ENCODE peak calls at places on chromosomes 13 and 19, in seven cellular contexts. I is fibroblast of pulmonary artery, C is A549, E is fibroblast of the aortic adventitia, V is A673, O is astrocyte of the cerebellum, Z is HFF-Myc. X is an unnamed sample.

GRCh38 chr19:16260160-16260793 is 62.6 kb downstream of the AP1M1 start:
- DNase-seq in I (no peak), C (no peak), E (no peak), V (no peak), O (no peak), Z (no peak), X (no peak)

GRCh38 chr19:40466219-40467006 is at the start of gene SPTBN4:
- DNase-seq in I (no peak), C (no peak), E (no peak), V (no peak), O (no peak), Z (no peak), X (no peak)

GRCh38 chr13:107678075-107678689 is 537.2 kb downstream of the LIG4 start:
- DNase-seq in I (no peak), C (no peak), E (no peak), V (no peak), O (no peak), Z (no peak), X (peak; percentile 29)

GRCh38 chr13:25153736-25154135 is 18.4 kb downstream of the AMER2 start:
- DNase-seq in I (no peak), C (no peak), E (no peak), V (no peak), O (no peak), Z (no peak), X (no peak)

GRCh38 chr13:113033498-113033897 is 64.5 kb downstream of the MCF2L start:
- DNase-seq in I (no peak), C (no peak), E (no peak), V (no peak), O (no peak), Z (no peak), X (peak; percentile 21)

GRCh38 chr13:91620670-91621141 is 222.3 kb downstream of the GPC5 start:
- DNase-seq in I (no peak), C (no peak), E (no peak), V (no peak), O (no peak), Z (no peak), X (no peak)

GRCh38 chr13:72507394-72508199 is 219.8 kb downstream of the MZT1 start:
- DNase-seq in I (peak; percentile 14), C (no peak), E (no peak), V (peak; percentile 24), O (no peak), Z (no peak), X (no peak)

GRCh38 chr13:109533350-109533749 is 253.0 kb downstream of the IRS2 start:
- DNase-seq in I (no peak), C (no peak), E (no peak), V (no peak), O (no peak), Z (no peak), X (no peak)

GRCh38 chr13:73870036-73870741 is 264.0 kb downstream of the KLF12 start:
- DNase-seq in I (peak; percentile 89), C (no peak), E (peak; percentile 66), V (no peak), O (no peak), Z (no peak), X (no peak)

GRCh38 chr19:45785097-45785496 is 2.8 kb upstream of the DMPK start:
- DNase-seq in I (no peak), C (no peak), E (no peak), V (no peak), O (no peak), Z (no peak), X (no peak)

GRCh38 chr13:110841846-110842245 is 73.0 kb downstream of the ANKRD10 start:
- DNase-seq in I (no peak), C (no peak), E (no peak), V (no peak), O (no peak), Z (no peak), X (peak; percentile 56)

GRCh38 chr13:27965740-27966640 is 3.1 kb downstream of the CDX2 start:
- DNase-seq in I (no peak), C (no peak), E (no peak), V (no peak), O (no peak), Z (no peak), X (peak; percentile 91)

GRCh38 chr13:20391597-20392452 is 133.8 kb downstream of the CRYL1 start:
- DNase-seq in I (no peak), C (peak; percentile 6), E (no peak), V (peak; percentile 6), O (no peak), Z (no peak), X (peak; percentile 40)

GRCh38 chr19:50465986-50466771 is 10.1 kb upstream of the EMC10 start:
- DNase-seq in I (no peak), C (peak; percentile 64), E (no peak), V (no peak), O (no peak), Z (no peak), X (peak; percentile 84)

GRCh38 chr13:75855847-75856246 is 219.7 kb downstream of the LMO7 start:
- DNase-seq in I (no peak), C (no peak), E (no peak), V (no peak), O (no peak), Z (no peak), X (no peak)

GRCh38 chr19:47310819-47311218 is 1.2 kb downstream of the C5AR1 start:
- DNase-seq in I (peak; percentile 46), C (peak; percentile 49), E (peak; percentile 22), V (peak; percentile 45), O (no peak), Z (no peak), X (no peak)

GRCh38 chr19:2333027-2333806 is 4.7 kb downstream of the SPPL2B start:
- DNase-seq in I (no peak), C (no peak), E (no peak), V (no peak), O (no peak), Z (no peak), X (no peak)

GRCh38 chr13:101489635-101490034 is 37.2 kb downstream of the ITGBL1 start:
- DNase-seq in I (peak; percentile 26), C (no peak), E (peak; percentile 39), V (no peak), O (no peak), Z (no peak), X (no peak)

GRCh38 chr19:41443813-41444455 is 978 bp downstream of the ERICH4 start:
- DNase-seq in I (no peak), C (no peak), E (no peak), V (no peak), O (no peak), Z (no peak), X (no peak)

GRCh38 chr13:39317284-39317683 is 279.0 kb downstream of the NHLRC3 start:
- DNase-seq in I (peak; percentile 70), C (no peak), E (peak; percentile 71), V (no peak), O (peak; percentile 42), Z (no peak), X (no peak)

GRCh38 chr13:42001580-42001979 is 40.7 kb upstream of the VWA8 start:
- DNase-seq in I (peak; percentile 95), C (no peak), E (peak; percentile 90), V (no peak), O (no peak), Z (peak; percentile 4), X (peak; percentile 34)

GRCh38 chr13:30698023-30698422 is 37.3 kb upstream of the ALOX5AP start:
- DNase-seq in I (peak; percentile 35), C (no peak), E (peak; percentile 81), V (no peak), O (peak; percentile 91), Z (no peak), X (no peak)
- H3K4me3 ChIP-seq in I (no peak overlapping the region), C (no peak overlapping the region), E (no peak overlapping the region), V (no peak overlapping the region), O (no peak overlapping the region), Z (no peak overlapping the region), X (no peak overlapping the region)

DNA sequence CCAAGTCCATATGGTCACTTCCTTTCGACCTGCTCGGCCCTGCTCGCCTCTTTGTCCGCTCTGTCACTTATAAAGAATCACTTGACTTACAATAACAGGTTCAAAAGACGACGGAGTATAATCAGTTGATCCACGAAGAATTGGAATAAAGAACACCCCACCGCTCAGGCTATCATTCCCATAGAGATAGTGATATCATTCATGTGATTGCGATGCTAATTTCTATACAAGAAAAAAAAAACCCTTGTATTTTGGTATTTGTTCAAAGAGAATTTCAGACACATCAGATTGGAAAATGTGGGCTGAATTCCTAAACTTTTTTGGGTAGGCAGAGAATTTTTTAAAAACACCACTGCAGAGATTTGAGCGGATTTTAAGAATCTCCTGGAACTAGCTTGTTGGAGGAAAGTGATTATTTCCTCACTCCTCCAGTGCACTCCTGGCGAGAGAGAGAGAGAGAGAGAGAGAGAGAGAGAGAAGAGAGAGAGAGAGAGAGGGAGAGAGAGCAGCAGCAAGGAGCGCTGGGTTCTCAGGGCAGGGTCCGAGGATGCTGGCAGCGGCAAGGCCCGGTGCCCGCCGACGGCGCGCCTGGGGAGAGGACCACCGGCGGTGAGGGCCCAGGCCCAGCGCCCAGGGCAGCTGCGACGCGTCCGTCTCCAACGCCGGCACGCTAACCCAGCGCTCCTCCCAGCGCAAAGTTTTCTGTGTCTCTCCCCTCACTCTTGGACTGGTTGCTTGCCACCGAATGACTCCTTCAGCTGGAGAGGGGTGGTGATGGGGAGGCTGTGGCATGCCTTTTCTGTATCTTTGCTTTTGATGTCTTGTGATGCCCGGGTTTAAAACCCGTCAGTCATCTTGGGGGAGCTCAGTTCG is 149.0 kb upstream of the ZNF536 start:
- DNase-seq in I (no peak), C (no peak), E (no peak), V (no peak), O (no peak), Z (no peak), X (peak; percentile 48)
- H3K4me3 ChIP-seq in I (no peak overlapping the region), C (no peak overlapping the region), E (no peak overlapping the region), V (no peak overlapping the region), O (no peak overlapping the region), Z (no peak overlapping the region), X (no peak overlapping the region)

DNA sequence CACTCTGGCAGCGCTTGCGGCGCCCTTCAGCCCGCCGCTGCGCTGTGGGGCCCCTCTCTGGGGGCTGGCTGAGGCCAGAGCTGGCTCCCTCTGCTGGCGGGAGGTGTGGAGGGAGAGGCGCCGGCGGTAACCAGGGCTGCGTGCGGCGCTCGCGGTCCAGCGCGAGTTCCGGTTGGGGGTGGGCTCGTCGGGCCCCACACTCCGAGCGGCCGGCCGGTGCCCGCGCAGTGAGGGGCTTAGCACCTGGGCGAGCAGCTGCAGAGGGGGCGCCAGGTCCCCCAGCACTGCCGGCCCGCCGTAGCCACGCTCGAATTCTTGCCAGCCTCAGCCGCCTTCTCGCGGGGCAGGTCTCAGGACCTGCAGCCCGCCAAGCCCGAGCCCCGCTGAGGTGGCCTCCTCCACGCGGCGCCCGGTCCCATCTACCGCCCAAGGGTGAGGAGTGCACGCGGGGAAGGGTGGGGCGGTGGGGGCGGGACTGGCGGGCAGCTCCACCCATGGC is 879.0 kb upstream of the SLITRK5 start:
- DNase-seq in I (no peak), C (no peak), E (no peak), V (no peak), O (no peak), Z (no peak), X (no peak)
- H3K4me3 ChIP-seq in I (no peak overlapping the region), C (no peak overlapping the region), E (no peak overlapping the region), V (no peak overlapping the region), O (no peak overlapping the region), Z (no peak overlapping the region), X (no peak overlapping the region)

DNA sequence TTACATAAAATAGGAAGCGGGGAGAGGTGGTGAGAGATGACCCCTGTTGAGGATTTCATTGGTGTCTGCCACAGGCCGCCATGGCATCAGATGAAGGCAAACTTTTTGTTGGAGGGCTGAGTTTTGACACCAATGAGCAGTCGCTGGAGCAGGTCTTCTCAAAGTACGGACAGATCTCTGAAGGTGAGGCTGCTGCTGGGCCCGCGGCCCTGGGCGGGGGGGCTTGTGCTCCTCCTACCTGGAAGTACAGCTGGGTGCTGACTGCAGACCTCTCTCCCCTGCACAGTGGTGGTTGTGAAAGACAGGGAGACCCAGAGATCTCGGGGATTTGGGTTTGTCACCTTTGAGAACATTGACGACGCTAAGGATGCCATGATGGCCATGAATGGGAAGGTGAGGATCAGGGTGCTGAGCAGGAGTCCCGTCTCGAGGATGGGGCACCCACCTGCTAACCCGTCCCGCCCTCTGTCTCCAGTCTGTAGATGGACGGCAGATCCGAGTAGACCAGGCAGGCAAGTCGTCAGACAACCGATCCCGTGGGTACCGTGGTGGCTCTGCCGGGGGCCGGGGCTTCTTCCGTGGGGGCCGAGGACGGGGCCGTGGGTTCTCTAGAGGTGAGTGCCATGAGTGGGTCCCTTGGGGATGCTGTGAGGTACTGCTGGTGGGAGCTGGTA is 1.9 kb downstream of the CIRBP start:
- DNase-seq in I (no peak), C (no peak), E (no peak), V (no peak), O (no peak), Z (no peak), X (no peak)
- H3K4me3 ChIP-seq in I (peak overlapping the region; percentile 87), C (peak overlapping the region; percentile 81), E (peak overlapping the region; percentile 87), V (peak overlapping the region; percentile 58), O (peak overlapping the region; percentile 63), Z (peak overlapping the region; percentile 78), X (no peak overlapping the region)